ENCODE peak calls at places on chromosomes 2 and 18, in ten cellular contexts. E, S, D, Y, B, K, J, Q, Z and C are unnamed samples.
A peak's percentile ranks its signal among the peaks of the same experiment; 100 is the strongest.

GRCh38 chr2:209648714-209649113 is 122.9 kb upstream of the UNC80 start:
- DNase-seq in E (peak; percentile 71), S (no peak), D (no peak), Y (peak; percentile 69), B (no peak), K (no peak), J (no peak), Q (no peak), Z (no peak), C (peak; percentile 58)

GRCh38 chr2:8761529-8762164 is 75.8 kb downstream of the KIDINS220 start:
- DNase-seq in E (peak; percentile 67), S (no peak), D (no peak), Y (peak; percentile 64), B (no peak), K (no peak), J (no peak), Q (no peak), Z (no peak), C (peak; percentile 67)

GRCh38 chr2:204480262-204480661 is 65.0 kb upstream of the PARD3B start:
- DNase-seq in E (no peak), S (no peak), D (no peak), Y (no peak), B (no peak), K (no peak), J (no peak), Q (no peak), Z (no peak), C (no peak)

GRCh38 chr2:107669335-107669734 is 157.4 kb upstream of the RGPD4 start:
- DNase-seq in E (peak; percentile 45), S (no peak), D (no peak), Y (peak; percentile 65), B (no peak), K (no peak), J (peak; percentile 10), Q (no peak), Z (no peak), C (peak; percentile 45)

GRCh38 chr2:169393068-169393590 is 30.8 kb upstream of the LRP2 start:
- DNase-seq in E (no peak), S (no peak), D (no peak), Y (no peak), B (no peak), K (no peak), J (no peak), Q (no peak), Z (no peak), C (no peak)

GRCh38 chr2:197073701-197074433 is 147.4 kb upstream of the PGAP1 start:
- DNase-seq in E (peak; percentile 44), S (peak; percentile 91), D (peak; percentile 87), Y (peak; percentile 63), B (no peak), K (no peak), J (no peak), Q (no peak), Z (no peak), C (no peak)

GRCh38 chr2:71614976-71615768 is 161.8 kb downstream of the DYSF start:
- DNase-seq in E (peak; percentile 85), S (peak; percentile 81), D (peak; percentile 65), Y (peak; percentile 90), B (no peak), K (no peak), J (no peak), Q (no peak), Z (peak; percentile 5), C (peak; percentile 85)

GRCh38 chr18:62518460-62519375 is 4.1 kb upstream of the ZCCHC2 start:
- DNase-seq in E (no peak), S (no peak), D (no peak), Y (no peak), B (no peak), K (no peak), J (no peak), Q (no peak), Z (no peak), C (no peak)

GRCh38 chr18:79621501-79621900 is 58.1 kb upstream of the CTDP1 start:
- DNase-seq in E (no peak), S (no peak), D (no peak), Y (no peak), B (no peak), K (no peak), J (no peak), Q (peak; percentile 65), Z (no peak), C (no peak)

GRCh38 chr2:143210446-143210819 is 81.2 kb downstream of the ARHGAP15 start:
- DNase-seq in E (no peak), S (no peak), D (no peak), Y (no peak), B (no peak), K (no peak), J (no peak), Q (no peak), Z (no peak), C (no peak)

GRCh38 chr2:227416669-227417068 is 28.9 kb upstream of the SCYGR1 start:
- DNase-seq in E (no peak), S (no peak), D (no peak), Y (no peak), B (no peak), K (no peak), J (no peak), Q (no peak), Z (no peak), C (no peak)

GRCh38 chr2:221896505-221897151 is 324.5 kb upstream of the EPHA4 start:
- DNase-seq in E (peak; percentile 35), S (no peak), D (no peak), Y (peak; percentile 50), B (no peak), K (no peak), J (no peak), Q (no peak), Z (no peak), C (no peak)

GRCh38 chr2:201809633-201810032 is 3.3 kb downstream of the CDK15 start:
- DNase-seq in E (no peak), S (no peak), D (no peak), Y (no peak), B (no peak), K (no peak), J (no peak), Q (no peak), Z (no peak), C (no peak)

GRCh38 chr2:189217546-189217945 is 38.0 kb upstream of the COL5A2 start:
- DNase-seq in E (no peak), S (no peak), D (no peak), Y (peak; percentile 88), B (no peak), K (no peak), J (no peak), Q (no peak), Z (peak; percentile 74), C (no peak)

GRCh38 chr18:371616-371998 is 103.8 kb upstream of the THOC1 start:
- DNase-seq in E (no peak), S (no peak), D (no peak), Y (no peak), B (no peak), K (no peak), J (no peak), Q (no peak), Z (no peak), C (no peak)

GRCh38 chr2:15939854-15940660 is at the start of gene MYCN:
- DNase-seq in E (no peak), S (peak; percentile 86), D (peak; percentile 77), Y (peak; percentile 42), B (no peak), K (no peak), J (peak; percentile 13), Q (no peak), Z (peak; percentile 90), C (no peak)

GRCh38 chr2:13696601-13697000 is 935.9 kb upstream of the LRATD1 start:
- DNase-seq in E (no peak), S (no peak), D (no peak), Y (no peak), B (no peak), K (no peak), J (no peak), Q (no peak), Z (no peak), C (no peak)

GRCh38 chr2:207143474-207144190 is 22.1 kb downstream of the KLF7 start:
- DNase-seq in E (peak; percentile 70), S (peak; percentile 87), D (peak; percentile 56), Y (peak; percentile 91), B (no peak), K (no peak), J (no peak), Q (peak; percentile 85), Z (no peak), C (peak; percentile 54)

GRCh38 chr18:27604583-27604982 is 419.5 kb upstream of the CHST9 start:
- DNase-seq in E (no peak), S (no peak), D (no peak), Y (peak; percentile 70), B (no peak), K (no peak), J (no peak), Q (no peak), Z (no peak), C (no peak)

GRCh38 chr2:134460583-134460998 is 206.7 kb downstream of the MGAT5 start:
- DNase-seq in E (peak; percentile 81), S (peak; percentile 64), D (peak; percentile 36), Y (peak; percentile 74), B (peak; percentile 4), K (no peak), J (peak; percentile 61), Q (peak; percentile 83), Z (peak; percentile 82), C (peak; percentile 79)

GRCh38 chr2:176553685-176554106 is 284.5 kb downstream of the MTX2 start:
- DNase-seq in E (peak; percentile 72), S (peak; percentile 73), D (peak; percentile 35), Y (peak; percentile 55), B (peak; percentile 4), K (peak; percentile 27), J (peak; percentile 75), Q (peak; percentile 87), Z (peak; percentile 50), C (peak; percentile 77)

GRCh38 chr2:215790548-215791421 is 222.6 kb downstream of the MREG start:
- DNase-seq in E (no peak), S (no peak), D (no peak), Y (no peak), B (no peak), K (no peak), J (no peak), Q (no peak), Z (no peak), C (no peak)

GRCh38 chr2:27703638-27704341 is 40.1 kb downstream of the SLC4A1AP start:
- DNase-seq in E (peak; percentile 91), S (peak; percentile 92), D (peak; percentile 72), Y (peak; percentile 95), B (peak; percentile 66), K (no peak), J (peak; percentile 41), Q (peak; percentile 87), Z (peak; percentile 92), C (peak; percentile 90)

GRCh38 chr2:88350641-88351601 is 101.6 kb downstream of the FOXI3 start:
- DNase-seq in E (peak; percentile 55), S (peak; percentile 73), D (no peak), Y (peak; percentile 26), B (peak; percentile 45), K (no peak), J (no peak), Q (peak; percentile 82), Z (peak; percentile 91), C (peak; percentile 65)

GRCh38 chr2:157364257-157364974 is 38.8 kb upstream of the ERMN start:
- DNase-seq in E (no peak), S (no peak), D (no peak), Y (no peak), B (no peak), K (no peak), J (no peak), Q (no peak), Z (no peak), C (peak; percentile 6)

GRCh38 chr2:95329891-95330822 is 33.0 kb downstream of the KCNIP3 start:
- DNase-seq in E (no peak), S (no peak), D (peak; percentile 39), Y (no peak), B (no peak), K (no peak), J (no peak), Q (no peak), Z (no peak), C (no peak)